ENCODE peak calls at places on chromosomes 16 and 17, in four cellular contexts. One of them, this sample, is unnamed.
A peak's percentile ranks its signal among the peaks of the same experiment; 100 is the strongest.

GRCh38 chr16:67169011-67169451 is 1.3 kb upstream of the NOL3 start:
- DNase-seq in SJCRH30: peak; percentile 51
- DNase-seq in globus pallidus: no peak
- DNase-seq in neuronal stem cell: no peak
- DNase-seq in this sample: no peak

GRCh38 chr16:9050102-9050830 is 41.2 kb upstream of the HAPSTR1 start:
- DNase-seq in SJCRH30: no peak
- DNase-seq in globus pallidus: no peak
- DNase-seq in neuronal stem cell: no peak
- DNase-seq in this sample: peak; percentile 51

GRCh38 chr17:78790552-78790951 is 8.5 kb upstream of the CYTH1 start:
- DNase-seq in SJCRH30: no peak
- DNase-seq in globus pallidus: no peak
- DNase-seq in neuronal stem cell: no peak
- DNase-seq in this sample: no peak

GRCh38 chr17:77516902-77517301 is 376.1 kb downstream of the SEC14L1 start:
- DNase-seq in SJCRH30: no peak
- DNase-seq in globus pallidus: no peak
- DNase-seq in neuronal stem cell: no peak
- DNase-seq in this sample: peak; percentile 19

GRCh38 chr16:10902999-10903398 is 26.0 kb downstream of the CIITA start:
- DNase-seq in SJCRH30: no peak
- DNase-seq in globus pallidus: no peak
- DNase-seq in neuronal stem cell: no peak
- DNase-seq in this sample: no peak

GRCh38 chr17:3594056-3594810 is 15.0 kb downstream of the TRPV1 start:
- DNase-seq in SJCRH30: peak; percentile 68
- DNase-seq in globus pallidus: peak; percentile 58
- DNase-seq in neuronal stem cell: no peak
- DNase-seq in this sample: peak; percentile 72

GRCh38 chr16:4865231-4865860 is 18.1 kb downstream of the UBN1 start:
- DNase-seq in SJCRH30: no peak
- DNase-seq in globus pallidus: no peak
- DNase-seq in neuronal stem cell: no peak
- DNase-seq in this sample: no peak

GRCh38 chr17:2867441-2868424 is 71.5 kb downstream of the RAP1GAP2 start:
- DNase-seq in SJCRH30: no peak
- DNase-seq in globus pallidus: no peak
- DNase-seq in neuronal stem cell: no peak
- DNase-seq in this sample: no peak

GRCh38 chr17:39641119-39641496 is 4.2 kb downstream of the STARD3 start:
- DNase-seq in SJCRH30: no peak
- DNase-seq in globus pallidus: no peak
- DNase-seq in neuronal stem cell: no peak
- DNase-seq in this sample: no peak

GRCh38 chr16:82694239-82694874 is 67.6 kb downstream of the CDH13 start:
- DNase-seq in SJCRH30: no peak
- DNase-seq in globus pallidus: no peak
- DNase-seq in neuronal stem cell: no peak
- DNase-seq in this sample: no peak

GRCh38 chr17:48445248-48445620 is 15.2 kb upstream of the SKAP1 start:
- DNase-seq in SJCRH30: no peak
- DNase-seq in globus pallidus: no peak
- DNase-seq in neuronal stem cell: no peak
- DNase-seq in this sample: no peak

GRCh38 chr17:72737291-72737690 is 355.2 kb downstream of the SLC39A11 start:
- DNase-seq in SJCRH30: no peak
- DNase-seq in globus pallidus: no peak
- DNase-seq in neuronal stem cell: no peak
- DNase-seq in this sample: no peak

GRCh38 chr16:19186403-19186802 is 18.4 kb downstream of the SYT17 start:
- DNase-seq in SJCRH30: no peak
- DNase-seq in globus pallidus: no peak
- DNase-seq in neuronal stem cell: no peak
- DNase-seq in this sample: no peak

GRCh38 chr16:14324581-14324980 is 253.5 kb downstream of the MRTFB start:
- DNase-seq in SJCRH30: no peak
- DNase-seq in globus pallidus: no peak
- DNase-seq in neuronal stem cell: no peak
- DNase-seq in this sample: peak; percentile 16

GRCh38 chr17:36592711-36593321 is 1.1 kb downstream of the DHRS11 start:
- DNase-seq in SJCRH30: no peak
- DNase-seq in globus pallidus: no peak
- DNase-seq in neuronal stem cell: no peak
- DNase-seq in this sample: no peak

GRCh38 chr17:57247261-57247660 is 9.1 kb upstream of the MSI2 start:
- DNase-seq in SJCRH30: no peak
- DNase-seq in globus pallidus: no peak
- DNase-seq in neuronal stem cell: no peak
- DNase-seq in this sample: no peak

GRCh38 chr17:41049110-41049509 is 2.0 kb upstream of the KRTAP2-1 start:
- DNase-seq in SJCRH30: no peak
- DNase-seq in globus pallidus: no peak
- DNase-seq in neuronal stem cell: no peak
- DNase-seq in this sample: peak; percentile 5

GRCh38 chr17:65027305-65027704 is 29.2 kb downstream of the GNA13 start:
- DNase-seq in SJCRH30: peak; percentile 36
- DNase-seq in globus pallidus: no peak
- DNase-seq in neuronal stem cell: no peak
- DNase-seq in this sample: peak; percentile 78

GRCh38 chr17:65973237-65973636 is 218.7 kb downstream of the CEP112 start:
- DNase-seq in SJCRH30: no peak
- DNase-seq in globus pallidus: no peak
- DNase-seq in neuronal stem cell: no peak
- DNase-seq in this sample: no peak